ENCODE peak calls at places on chromosomes 12 and 14, in five cellular contexts. E is HepG2, J is endodermal cell, A is mammary epithelial cell, V is esophagus squamous epithelium. B is an unnamed sample. For H3K4me1, the result is how much of the 10 kb centered on the place peaks cover.

GRCh38 chr12:110289021-110289710 is 8.1 kb downstream of the ATP2A2 start:
- DNase-seq in E (no peak), J (no peak), A (no peak), V (no peak), B (no peak)

GRCh38 chr12:97758102-97758501 is 295.5 kb downstream of the RMST start:
- DNase-seq in E (no peak), J (no peak), A (no peak), V (no peak), B (no peak)

GRCh38 chr14:65704850-65705249 is 292.3 kb downstream of the FUT8 start:
- DNase-seq in E (no peak), J (no peak), A (no peak), V (no peak), B (no peak)

GRCh38 chr14:31122098-31122611 is 85.4 kb downstream of the HECTD1 start:
- DNase-seq in E (no peak), J (no peak), A (peak), V (no peak), B (no peak)

GRCh38 chr12:111067498-111067897 is 147.1 kb upstream of the MYL2 start:
- DNase-seq in E (no peak), J (no peak), A (no peak), V (no peak), B (no peak)

GRCh38 chr12:42935756-42936155 is 346.2 kb upstream of the PRICKLE1 start:
- DNase-seq in E (no peak), J (no peak), A (peak), V (no peak), B (no peak)

GRCh38 chr12:20011200-20011599 is 357.1 kb upstream of the PDE3A start:
- DNase-seq in E (no peak), J (no peak), A (no peak), V (no peak), B (no peak)

GRCh38 chr12:5434647-5434968 is 2.7 kb downstream of the NTF3 start:
- DNase-seq in E (no peak), J (no peak), A (no peak), V (no peak), B (no peak)

GRCh38 chr12:103652808-103653207 is 65.7 kb downstream of the STAB2 start:
- DNase-seq in E (no peak), J (no peak), A (no peak), V (no peak), B (no peak)

GRCh38 chr14:50599700-50600444 is 39.9 kb downstream of the ATL1 start:
- DNase-seq in E (peak), J (no peak), A (peak), V (no peak), B (peak)

GRCh38 chr14:101064121-101064661 is 160.7 kb upstream of the RTL1 start:
- DNase-seq in E (no peak), J (peak), A (no peak), V (no peak), B (no peak)

GRCh38 chr14:59771577-59771976 is 99.0 kb downstream of the RTN1 start:
- DNase-seq in E (no peak), J (no peak), A (no peak), V (no peak), B (no peak)

GRCh38 chr14:106039400-106039799 is 513.0 kb downstream of the TMEM121 start:
- DNase-seq in E (no peak), J (no peak), A (no peak), V (no peak), B (peak)

GRCh38 chr12:39587247-39587646 is 32.4 kb downstream of the ABCD2 start:
- DNase-seq in E (no peak), J (no peak), A (peak), V (no peak), B (peak)

GRCh38 chr14:93073833-93074769 is 41.6 kb downstream of the ITPK1 start:
- DNase-seq in E (peak), J (no peak), A (peak), V (no peak), B (no peak)

GRCh38 chr12:97194551-97194950 is 268.1 kb upstream of the RMST start:
- DNase-seq in E (no peak), J (no peak), A (peak), V (no peak), B (no peak)

GRCh38 chr12:40444174-40444573 is 219.4 kb downstream of the LRRK2 start:
- DNase-seq in E (no peak), J (no peak), A (peak), V (no peak), B (no peak)

GRCh38 chr14:104986487-104987164 is 1.0 kb downstream of the CLBA1 start:
- DNase-seq in E (no peak), J (peak), A (no peak), V (no peak), B (no peak)

GRCh38 chr14:104985675-104986486 is at the start of gene CLBA1:
- DNase-seq in E (peak), J (peak), A (peak), V (no peak), B (peak)

GRCh38 chr14:104983231-104983721 is 2.3 kb upstream of the CLBA1 start:
- DNase-seq in E (no peak), J (peak), A (no peak), V (no peak), B (no peak)

GRCh38 chr14:104982548-104983230 is 2.9 kb upstream of the CLBA1 start:
- DNase-seq in E (no peak), J (peak), A (peak), V (no peak), B (no peak)

DNA sequence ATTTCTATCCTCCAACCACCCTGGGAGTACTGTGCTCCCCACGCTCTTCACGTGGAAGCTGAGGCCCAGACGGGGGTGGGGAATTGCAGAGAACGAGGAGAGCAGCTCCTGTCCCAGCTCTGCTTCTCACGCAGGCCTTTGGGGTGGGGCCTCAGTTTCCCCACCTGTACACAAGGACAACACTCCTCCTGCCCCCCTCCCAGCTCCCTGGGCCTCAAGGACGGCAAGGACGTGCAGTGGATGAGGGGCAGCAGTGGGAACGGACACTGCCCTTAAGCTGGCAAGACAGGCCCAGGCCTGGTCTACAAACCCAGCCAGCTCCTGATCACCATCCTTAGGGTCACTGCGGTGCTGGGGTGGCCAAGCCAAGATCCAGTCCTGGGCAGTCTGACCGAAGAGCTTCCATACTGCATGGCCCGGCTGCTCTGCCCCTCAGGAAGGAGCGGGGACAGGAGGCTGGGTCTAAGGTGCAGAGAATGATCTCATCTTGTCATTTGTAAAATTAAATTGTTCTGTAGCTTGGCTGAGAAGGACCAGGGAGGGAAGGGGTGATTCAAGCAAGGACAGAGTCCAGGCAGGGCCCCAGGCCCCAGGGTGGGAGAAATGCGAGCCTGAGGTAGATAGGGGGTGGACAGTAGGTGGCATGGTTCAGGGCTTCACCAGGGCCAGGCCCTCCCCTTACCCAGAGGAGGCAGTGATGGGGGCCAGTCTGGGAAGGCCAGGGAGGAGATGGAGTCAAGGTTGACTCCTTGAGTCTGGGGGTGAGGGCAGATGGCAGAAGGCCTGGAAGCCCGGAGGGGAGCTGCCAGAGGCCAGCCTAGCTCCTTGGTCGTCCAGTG is 1.3 kb upstream of the CLBA1 start:
- DNase-seq in E (no peak), J (peak), A (no peak), V (no peak), B (no peak)
- H3K4me1 ChIP-seq in E (under half), J (under half), A (under half), V (under half), B (under half)

DNA sequence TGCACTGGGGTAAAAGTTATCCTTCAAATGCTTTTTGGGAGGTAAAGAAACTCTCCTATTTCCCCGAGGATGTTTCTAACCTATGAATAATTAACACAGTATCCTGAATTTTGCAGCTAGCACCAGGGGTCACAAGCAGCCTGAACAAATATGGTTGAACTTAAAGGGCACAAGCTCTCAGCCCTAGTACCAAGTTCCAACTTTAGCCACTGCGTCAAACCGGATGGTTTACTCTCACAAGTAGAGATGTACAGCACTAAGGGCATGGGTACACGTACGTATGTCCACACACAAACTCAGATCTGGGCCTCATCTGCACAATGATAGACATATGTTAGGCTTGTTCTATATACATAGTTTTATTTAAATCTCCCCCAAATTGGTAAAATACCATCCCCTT is 4.7 kb downstream of the CCDC88C start:
- DNase-seq in E (no peak), J (no peak), A (no peak), V (no peak), B (no peak)
- H3K27ac ChIP-seq in E (no peak), J (no peak), A (no peak), V (peak), B (peak)

DNA sequence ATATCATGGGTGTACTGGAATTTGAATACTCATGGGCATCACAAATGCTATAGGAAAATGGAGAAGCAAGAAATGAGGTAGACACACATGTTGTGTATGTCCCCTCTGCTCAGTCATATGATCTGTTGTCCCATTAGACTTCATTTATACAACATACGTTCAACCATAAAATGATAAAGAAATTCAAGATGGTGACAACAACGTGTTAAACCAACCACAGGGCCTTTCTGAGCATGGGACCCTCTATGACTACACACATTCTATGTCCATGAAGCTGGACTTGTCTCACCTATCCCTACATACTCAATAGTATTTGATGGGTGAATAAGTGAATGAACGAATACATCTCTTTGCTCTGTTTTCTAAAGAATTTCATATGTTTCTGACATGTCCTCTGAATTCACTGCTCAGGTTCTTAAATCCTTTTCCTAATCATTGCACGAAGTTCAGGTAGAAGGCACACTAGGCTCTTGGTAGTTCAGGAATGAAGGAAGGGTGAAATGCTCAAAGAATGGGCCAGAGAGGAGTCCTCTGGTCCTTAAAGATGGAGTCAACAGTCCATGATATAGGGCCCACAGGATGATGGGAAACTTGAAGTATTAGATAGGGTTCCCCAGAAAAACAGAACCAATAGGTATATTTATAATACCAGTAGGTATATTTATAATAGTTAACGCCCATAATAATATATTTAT is 105.7 kb upstream of the PPM1H start:
- DNase-seq in E (no peak), J (no peak), A (no peak), V (no peak), B (no peak)
- H3K4me1 ChIP-seq in E (under half), J (under half), A (under half), V (under half), B (under half)

DNA sequence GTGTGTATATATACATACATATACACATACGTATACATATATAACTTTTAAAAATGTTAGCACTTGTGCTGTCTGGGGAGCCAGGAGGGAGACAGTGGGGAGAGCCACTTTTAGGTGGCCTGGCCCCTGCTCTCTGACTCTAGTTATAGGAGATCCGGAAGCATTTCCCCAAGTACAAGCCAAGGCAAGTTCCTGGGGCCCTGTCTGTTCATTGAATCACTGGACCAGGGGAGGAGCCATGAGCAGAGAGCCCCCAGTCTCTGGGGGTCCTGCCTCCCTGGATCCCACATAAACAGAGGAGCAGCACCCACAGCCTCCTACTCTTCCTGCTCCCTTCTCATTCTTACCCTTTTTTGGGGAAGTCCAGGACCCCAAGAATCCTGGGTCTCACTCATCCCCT is 45.4 kb upstream of the TMED10 start:
- DNase-seq in E (no peak), J (no peak), A (peak), V (no peak), B (no peak)
- H3K27ac ChIP-seq in E (no peak), J (no peak), A (peak), V (no peak), B (no peak)

GRCh38 chr12:109185441-109185840 is 69.1 kb downstream of the ACACB start:
- DNase-seq in E (no peak), J (peak), A (no peak), V (no peak), B (no peak)
- H3K4me1 ChIP-seq in E (under half), J (under half), A (under half), V (under half), B (under half)

DNA sequence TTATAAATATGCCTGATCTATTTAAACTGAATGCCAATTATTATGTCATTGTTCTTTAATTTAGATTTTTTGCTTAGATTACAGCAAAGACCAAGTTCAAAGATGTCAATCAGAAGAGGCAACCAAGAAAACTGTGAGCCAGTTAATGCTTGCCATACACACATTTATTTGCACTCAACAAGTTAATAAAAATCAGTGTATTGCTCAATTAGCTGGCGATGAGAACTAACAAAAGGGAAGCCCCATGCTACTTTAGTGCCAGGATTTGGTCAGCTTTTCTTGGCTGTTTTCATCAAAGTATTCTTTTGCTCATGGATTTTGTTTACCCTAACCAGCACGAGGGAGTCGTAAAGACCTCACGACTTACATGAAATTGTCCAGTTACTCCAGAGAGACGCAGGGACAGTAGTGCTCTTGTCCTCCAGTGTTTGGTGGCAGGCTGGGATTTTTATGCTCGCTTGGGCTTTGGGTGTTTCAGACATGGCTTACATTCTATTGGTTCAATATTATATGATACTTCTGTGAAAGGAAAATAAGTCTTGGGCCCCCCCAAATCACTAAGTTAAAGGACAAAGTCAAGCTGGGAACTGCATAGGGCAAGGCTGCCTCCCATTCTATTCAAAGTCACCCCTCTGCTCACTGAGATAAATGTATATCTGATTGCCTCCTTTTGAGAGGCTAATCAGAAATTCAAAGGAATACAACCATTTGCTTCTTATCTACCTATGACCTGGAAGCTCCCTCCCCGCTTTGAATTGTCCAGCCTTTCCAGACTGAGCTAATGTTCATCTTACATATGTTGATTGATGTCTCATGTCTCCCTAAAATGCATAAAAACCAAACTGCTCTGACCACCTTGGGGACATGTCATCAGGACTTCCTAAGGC is 7.4 kb upstream of the B4GALNT1 start:
- DNase-seq in E (no peak), J (peak), A (no peak), V (no peak), B (no peak)
- H3K27ac ChIP-seq in E (no peak), J (no peak), A (no peak), V (no peak), B (no peak)

GRCh38 chr14:51872396-51872795 is 12.0 kb downstream of the GNG2 start:
- DNase-seq in E (no peak), J (no peak), A (no peak), V (no peak), B (no peak)
- H3K4me1 ChIP-seq in E (under half), J (under half), A (under half), V (under half), B (under half)

GRCh38 chr12:79676579-79676978 is 14.2 kb downstream of the PAWR start:
- DNase-seq in E (no peak), J (no peak), A (no peak), V (no peak), B (no peak)
- H3K27ac ChIP-seq in E (no peak), J (no peak), A (no peak), V (no peak), B (no peak)

GRCh38 chr12:108721824-108722223 is 9.5 kb downstream of the CORO1C start:
- DNase-seq in E (no peak), J (no peak), A (no peak), V (no peak), B (no peak)
- H3K4me1 ChIP-seq in E (half or more), J (under half), A (half or more), V (half or more), B (under half)

GRCh38 chr12:1811948-1812291 is 8.4 kb upstream of the LRTM2 start:
- DNase-seq in E (no peak), J (no peak), A (no peak), V (no peak), B (no peak)

GRCh38 chr12:1812650-1813302 is 7.6 kb upstream of the LRTM2 start:
- DNase-seq in E (peak), J (no peak), A (no peak), V (no peak), B (no peak)

GRCh38 chr12:1810201-1810930 is 10.0 kb upstream of the LRTM2 start:
- DNase-seq in E (no peak), J (no peak), A (peak), V (no peak), B (no peak)

GRCh38 chr12:1810931-1811280 is 9.5 kb upstream of the LRTM2 start:
- DNase-seq in E (no peak), J (no peak), A (no peak), V (no peak), B (no peak)

GRCh38 chr12:1811281-1811947 is 9.0 kb upstream of the LRTM2 start:
- DNase-seq in E (peak), J (no peak), A (no peak), V (no peak), B (no peak)
- H3K27ac ChIP-seq in E (peak), J (no peak), A (no peak), V (peak), B (peak)

B was measured in naive thymus-derived CD4-positive, alpha-beta T cell.